ENCODE peak calls at places on chromosomes 1 and 21, in four cellular contexts. B is psoas muscle, E is lower lobe of right lung, I is uterus. W is an unnamed sample.
A peak's percentile ranks its signal among the peaks of the same experiment; 100 is the strongest.

GRCh38 chr1:39829791-39830533 is 41.3 kb upstream of the BMP8B start:
- DNase-seq in B (no peak), E (no peak), I (no peak), W (no peak)

GRCh38 chr1:167043752-167044488 is 46.3 kb downstream of the GPA33 start:
- DNase-seq in B (peak; percentile 64), E (peak; percentile 89), I (peak; percentile 54), W (peak; percentile 76)

GRCh38 chr1:193479187-193479586 is 292.8 kb upstream of the B3GALT2 start:
- DNase-seq in B (no peak), E (no peak), I (no peak), W (no peak)

GRCh38 chr21:34129971-34130597 is 56.7 kb downstream of the MRPS6 start:
- DNase-seq in B (no peak), E (no peak), I (no peak), W (no peak)

GRCh38 chr1:23149110-23149509 is 19.5 kb downstream of the LUZP1 start:
- DNase-seq in B (no peak), E (no peak), I (no peak), W (peak; percentile 51)

GRCh38 chr1:202618387-202619022 is 91.7 kb downstream of the SYT2 start:
- DNase-seq in B (peak; percentile 19), E (no peak), I (no peak), W (no peak)

GRCh38 chr1:235336903-235337302 is 8.5 kb downstream of the GGPS1 start:
- DNase-seq in B (no peak), E (no peak), I (no peak), W (no peak)

GRCh38 chr1:36160949-36161485 is 5.1 kb downstream of the MAP7D1 start:
- DNase-seq in B (peak; percentile 83), E (peak; percentile 78), I (peak; percentile 51), W (no peak)

GRCh38 chr1:212630159-212630900 is 21.8 kb downstream of the ATF3 start:
- DNase-seq in B (peak; percentile 78), E (peak; percentile 72), I (peak; percentile 51), W (peak; percentile 13)

GRCh38 chr1:216193839-216194443 is 229.3 kb downstream of the USH2A start:
- DNase-seq in B (no peak), E (no peak), I (no peak), W (no peak)

GRCh38 chr1:175600721-175601440 is 142.5 kb downstream of the TNR start:
- DNase-seq in B (no peak), E (no peak), I (no peak), W (no peak)

GRCh38 chr1:15192916-15193550 is 39.5 kb downstream of the TMEM51 start:
- DNase-seq in B (peak; percentile 23), E (no peak), I (no peak), W (no peak)

GRCh38 chr1:175757381-175758015 is 14.1 kb upstream of the TNR start:
- DNase-seq in B (no peak), E (no peak), I (no peak), W (no peak)

GRCh38 chr1:155052412-155053400 is 1.6 kb downstream of the ADAM15 start:
- DNase-seq in B (peak; percentile 71), E (no peak), I (no peak), W (peak; percentile 37)

GRCh38 chr1:109814223-109814622 is 50.5 kb upstream of the EPS8L3 start:
- DNase-seq in B (no peak), E (no peak), I (no peak), W (no peak)

GRCh38 chr1:27556781-27557595 is 47.0 kb downstream of the AHDC1 start:
- DNase-seq in B (peak; percentile 96), E (peak; percentile 95), I (peak; percentile 95), W (peak; percentile 87)
- H3K4me3 ChIP-seq in B (peak overlapping the region; percentile 43), E (peak overlapping the region; percentile 42), I (peak overlapping the region; percentile 15), W (peak overlapping the region; percentile 11)

GRCh38 chr1:156893048-156893953 is at the start of gene PEAR1:
- DNase-seq in B (peak; percentile 77), E (no peak), I (peak; percentile 70), W (no peak)
- H3K27me3 ChIP-seq in B (peaks cover 29% of the 10 kb centered on the region), E (peaks cover 17% of the 10 kb centered on the region), I (no peaks in the 10 kb centered on the region), W (peaks cover 2% of the 10 kb centered on the region)

DNA sequence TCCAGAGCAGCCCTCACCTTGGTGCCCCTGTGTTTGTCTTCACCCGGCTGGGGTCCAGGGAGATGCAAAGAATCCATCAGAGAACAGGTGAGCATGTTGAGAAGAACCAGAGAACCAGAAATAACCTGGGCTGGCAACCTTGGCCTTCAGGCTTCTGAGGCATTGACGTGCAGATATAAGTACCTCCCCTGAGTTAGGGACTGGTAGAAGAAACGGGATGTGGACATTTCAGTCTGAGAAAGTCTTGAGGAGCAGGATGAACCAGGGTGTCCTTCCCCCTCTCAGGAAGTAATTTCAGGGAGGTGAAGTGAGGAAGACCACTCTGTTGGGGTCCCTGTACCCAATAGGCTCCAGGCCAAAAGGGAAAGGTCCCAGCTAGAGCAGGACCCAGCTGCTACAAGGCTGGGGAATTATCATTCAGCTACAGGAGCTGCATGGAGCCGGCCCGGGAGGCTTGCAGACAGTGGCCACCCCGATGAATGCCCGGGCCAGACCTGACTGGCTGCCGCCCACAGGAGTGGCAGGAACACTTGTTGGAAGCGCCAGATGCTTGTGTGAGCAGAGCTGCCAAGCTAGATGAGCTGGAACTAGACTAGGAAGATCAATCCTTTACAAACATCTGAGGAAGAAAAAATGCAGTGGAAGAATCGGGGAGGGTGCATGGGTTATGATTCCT is 1.7 kb upstream of the AURKAIP1 start:
- DNase-seq in B (peak; percentile 49), E (no peak), I (no peak), W (no peak)
- H3K4me3 ChIP-seq in B (no peak overlapping the region), E (no peak overlapping the region), I (no peak overlapping the region), W (no peak overlapping the region)

DNA sequence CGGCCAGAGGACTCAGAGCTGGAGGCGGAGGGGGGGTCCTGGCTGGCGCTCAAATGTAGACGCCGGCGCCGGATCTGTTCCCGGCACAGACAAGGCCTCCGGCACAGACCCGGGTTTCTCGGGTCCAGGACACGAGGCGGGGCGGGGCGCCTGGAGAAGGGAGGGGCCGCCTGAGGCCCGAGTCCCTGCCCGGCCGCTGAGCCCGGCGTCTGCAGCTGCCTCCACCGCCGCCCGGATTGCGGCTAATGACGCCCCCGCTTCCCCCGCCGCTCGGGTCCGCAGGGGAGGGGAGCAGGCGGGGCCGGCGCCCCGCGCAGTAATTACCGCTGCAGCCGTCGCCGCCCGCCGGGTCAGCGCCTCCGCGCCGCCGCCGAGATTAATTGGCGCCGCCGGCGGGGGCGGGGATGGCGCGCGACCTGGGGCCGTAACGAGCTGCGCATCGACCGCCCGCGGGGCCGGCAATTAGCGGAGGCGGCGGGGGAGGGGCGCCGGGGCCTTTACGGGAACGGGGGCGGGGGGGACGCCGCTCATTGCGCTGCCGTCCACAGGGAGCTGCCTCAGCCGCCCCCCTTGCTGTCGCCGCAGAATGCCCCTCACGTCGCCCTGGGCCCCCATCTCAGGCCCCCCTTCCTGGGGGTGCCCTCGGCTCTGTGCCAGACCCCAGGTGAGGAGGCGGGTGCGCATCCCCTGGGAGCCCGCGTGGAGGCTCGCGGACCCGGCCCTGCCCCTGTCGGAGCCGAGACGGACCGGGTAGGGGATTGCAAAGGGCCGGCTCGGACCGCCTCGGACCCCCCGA is 17.3 kb downstream of the NOC2L start:
- DNase-seq in B (no peak), E (peak; percentile 64), I (peak; percentile 93), W (no peak)
- H3K27me3 ChIP-seq in B (peaks cover 66% of the 10 kb centered on the region), E (peaks cover 69% of the 10 kb centered on the region), I (no peaks in the 10 kb centered on the region), W (no peaks in the 10 kb centered on the region)

GRCh38 chr1:243236604-243237252 is 18.4 kb downstream of the CEP170 start:
- DNase-seq in B (no peak), E (no peak), I (no peak), W (no peak)

GRCh38 chr1:243229526-243229925 is 25.6 kb downstream of the CEP170 start:
- DNase-seq in B (no peak), E (no peak), I (no peak), W (no peak)

GRCh38 chr1:243234978-243235657 is 20.0 kb downstream of the CEP170 start:
- DNase-seq in B (no peak), E (no peak), I (no peak), W (no peak)

GRCh38 chr1:243230914-243231313 is 24.2 kb downstream of the CEP170 start:
- DNase-seq in B (no peak), E (no peak), I (no peak), W (no peak)

GRCh38 chr1:243233908-243234307 is 21.2 kb downstream of the CEP170 start:
- DNase-seq in B (no peak), E (no peak), I (no peak), W (no peak)
- H3K4me3 ChIP-seq in B (no peak overlapping the region), E (no peak overlapping the region), I (no peak overlapping the region), W (no peak overlapping the region)

GRCh38 chr1:158177705-158178450 is 2.8 kb upstream of the CD1D start:
- DNase-seq in B (peak; percentile 96), E (peak; percentile 94), I (peak; percentile 79), W (peak; percentile 91)
- H3K27me3 ChIP-seq in B (peaks cover 14% of the 10 kb centered on the region), E (peaks cover 29% of the 10 kb centered on the region), I (no peaks in the 10 kb centered on the region), W (peaks cover 2% of the 10 kb centered on the region)

GRCh38 chr1:151714820-151715725 is 1.5 kb downstream of the CELF3 start:
- DNase-seq in B (no peak), E (no peak), I (no peak), W (no peak)
- H3K4me3 ChIP-seq in B (no peak overlapping the region), E (no peak overlapping the region), I (no peak overlapping the region), W (no peak overlapping the region)

DNA sequence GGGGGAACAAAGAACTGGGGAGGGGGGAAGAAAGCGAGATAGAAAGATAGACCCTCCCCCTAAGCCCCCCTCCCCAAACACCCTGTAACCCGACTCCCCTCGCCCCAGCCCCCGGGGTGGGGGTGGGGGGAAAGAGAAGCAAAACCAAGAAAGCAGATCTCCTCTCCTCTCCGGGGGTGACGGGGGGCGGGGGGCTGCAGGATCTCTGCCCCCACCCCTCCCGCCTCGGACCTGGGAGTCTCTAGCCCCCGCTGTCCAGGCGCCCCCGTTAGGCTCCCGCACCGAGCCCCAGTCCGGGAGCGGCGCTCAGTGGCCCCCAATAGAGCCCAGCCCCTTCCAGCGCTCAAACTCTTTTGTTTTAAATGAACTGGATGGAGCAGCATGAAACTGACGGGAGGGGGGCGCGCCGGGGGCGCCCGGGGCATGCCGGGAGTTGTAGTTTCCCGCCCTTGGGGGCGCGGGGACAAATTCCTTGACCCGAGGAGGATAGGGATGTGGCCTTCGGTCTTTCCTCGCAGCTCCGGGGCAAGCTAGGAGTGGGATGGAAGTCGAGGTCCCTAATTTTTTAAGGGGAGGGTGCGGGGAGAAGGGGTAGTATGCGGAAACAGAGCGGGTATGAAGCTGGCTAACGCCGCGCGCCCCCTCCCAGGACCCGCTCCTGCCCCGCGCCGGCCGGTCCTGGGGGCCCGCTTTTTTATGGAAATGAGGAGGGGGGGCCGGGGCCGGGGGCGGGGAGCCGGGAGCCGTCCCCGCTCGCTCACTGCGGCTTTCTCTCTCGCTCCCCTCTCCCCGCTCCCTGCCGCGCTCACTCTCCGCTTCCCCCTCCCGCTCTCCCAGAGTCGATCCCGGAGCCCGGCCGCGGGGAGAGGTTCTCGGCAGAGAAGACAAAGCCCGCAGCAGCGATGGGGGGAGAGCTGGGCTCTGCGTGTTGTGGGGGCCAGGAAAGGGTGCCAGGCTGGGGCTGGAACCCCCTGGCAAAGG is at the start of gene MEX3A:
- DNase-seq in B (peak; percentile 83), E (peak; percentile 74), I (peak; percentile 78), W (peak; percentile 67)
- H3K27me3 ChIP-seq in B (no peaks in the 10 kb centered on the region), E (no peaks in the 10 kb centered on the region), I (no peaks in the 10 kb centered on the region), W (no peaks in the 10 kb centered on the region)

DNA sequence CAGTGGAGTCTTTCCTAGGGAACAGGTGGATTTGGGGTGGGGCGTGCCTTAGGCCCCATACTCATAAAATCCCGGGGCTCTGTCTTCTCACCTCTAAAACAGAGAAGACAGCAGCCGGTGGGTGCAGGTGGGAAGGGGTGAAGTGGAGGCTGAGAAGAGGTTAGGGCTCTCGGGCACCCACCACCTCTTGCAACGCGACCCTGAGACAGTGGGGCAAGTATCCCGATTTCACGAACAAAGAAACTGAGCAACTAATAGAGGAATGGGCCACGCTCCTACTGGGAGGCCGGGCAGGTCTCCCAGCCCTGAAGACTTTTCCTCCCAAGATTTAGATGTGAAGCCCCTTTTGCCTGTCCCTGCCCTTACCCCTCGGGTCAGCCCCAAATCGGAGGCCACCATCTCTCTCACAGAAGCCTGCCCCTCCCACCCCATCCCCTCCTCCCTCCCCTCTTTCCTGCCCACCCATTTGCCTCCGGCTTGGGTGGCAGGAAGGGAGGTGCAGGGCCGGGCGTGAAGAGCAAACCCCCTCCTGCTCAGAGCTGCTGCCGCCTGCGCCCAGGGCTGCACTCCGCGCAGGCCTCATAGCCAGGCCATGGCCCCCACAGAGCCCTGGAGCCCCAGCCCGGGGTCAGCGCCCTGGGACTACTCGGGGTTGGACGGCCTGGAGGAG is at the start of gene GPR25:
- DNase-seq in B (no peak), E (no peak), I (no peak), W (no peak)
- H3K4me3 ChIP-seq in B (peak within 1 kb of the TSS; percentile 56), E (peak within 1 kb of the TSS; percentile 41), I (no peak within 1 kb of the TSS), W (peak within 1 kb of the TSS; percentile 20)